ENCODE peak calls at places on chromosome 3, in eight cellular contexts. L is CD4-positive, alpha-beta T cell; P is posterior cingulate gyrus; M is KG1; W is IMR-90; R is AG04450; N is NCI-H1436; H is iris pigment epithelial cell. T is an unnamed sample.

GRCh38 chr3:58063424-58063823 is 55.2 kb downstream of the FLNB start:
- DNase-seq in L (no peak), P (no peak), M (no peak), W (peak), R (no peak), N (no peak), H (peak), T (peak)

GRCh38 chr3:47542614-47543173 is 29.2 kb upstream of the ELP6 start:
- DNase-seq in L (no peak), P (peak), M (no peak), W (peak), R (no peak), N (no peak), H (peak), T (no peak)

GRCh38 chr3:120102674-120103073 is 8.4 kb upstream of the GSK3B start:
- DNase-seq in L (no peak), P (no peak), M (no peak), W (no peak), R (no peak), N (peak), H (no peak), T (no peak)

GRCh38 chr3:150255416-150255815 is 152.7 kb upstream of the TSC22D2 start:
- DNase-seq in L (no peak), P (peak), M (no peak), W (no peak), R (no peak), N (peak), H (no peak), T (no peak)

GRCh38 chr3:25479727-25480010 is 51.6 kb downstream of the RARB start:
- DNase-seq in L (no peak), P (no peak), M (no peak), W (no peak), R (no peak), N (no peak), H (no peak), T (no peak)

GRCh38 chr3:195756935-195757302 is 36.1 kb downstream of the MUC20 start:
- DNase-seq in L (no peak), P (no peak), M (no peak), W (no peak), R (no peak), N (no peak), H (no peak), T (no peak)

GRCh38 chr3:100880072-100880471 is 113.1 kb downstream of the ABI3BP start:
- DNase-seq in L (no peak), P (no peak), M (no peak), W (peak), R (no peak), N (no peak), H (no peak), T (no peak)

GRCh38 chr3:42119558-42120355 is 28.6 kb downstream of the TRAK1 start:
- DNase-seq in L (no peak), P (no peak), M (no peak), W (no peak), R (no peak), N (no peak), H (no peak), T (no peak)

GRCh38 chr3:183958775-183959174 is 58.9 kb downstream of the ABCC5 start:
- DNase-seq in L (no peak), P (no peak), M (no peak), W (no peak), R (no peak), N (no peak), H (no peak), T (no peak)

GRCh38 chr3:47283193-47283537 is 421 bp downstream of the KLHL18 start:
- DNase-seq in L (peak), P (no peak), M (no peak), W (no peak), R (no peak), N (no peak), H (peak), T (no peak)

GRCh38 chr3:87200059-87200458 is 27.1 kb upstream of the CHMP2B start:
- DNase-seq in L (no peak), P (no peak), M (no peak), W (no peak), R (no peak), N (no peak), H (no peak), T (no peak)

GRCh38 chr3:127172670-127173515 is 20.0 kb upstream of the PRR23E start:
- DNase-seq in L (no peak), P (no peak), M (no peak), W (peak), R (peak), N (peak), H (peak), T (peak)

GRCh38 chr3:151460774-151461450 is at the start of gene IGSF10:
- DNase-seq in L (no peak), P (no peak), M (no peak), W (no peak), R (no peak), N (peak), H (no peak), T (no peak)

GRCh38 chr3:38722760-38723568 is 73.5 kb upstream of the SCN5A start:
- DNase-seq in L (no peak), P (no peak), M (no peak), W (peak), R (peak), N (no peak), H (peak), T (peak)

GRCh38 chr3:112670824-112671223 is 29.9 kb upstream of the CCDC80 start:
- DNase-seq in L (no peak), P (no peak), M (no peak), W (no peak), R (no peak), N (no peak), H (no peak), T (no peak)

T was measured in HFFc6.